ENCODE peak calls at places on chromosomes 4 and X, in six cellular contexts. T is K562, I is transverse colon, C is body of pancreas, P is ovary, Q is endothelial cell of umbilical vein. F is an unnamed sample.

GRCh38 chr4:113784497-113785254 is 23.1 kb upstream of the CAMK2D start:
- DNase-seq in T (no peak), Q (peak; percentile 96), P (no peak), C (no peak), I (no peak), F (no peak)

GRCh38 chr4:130359537-130359936 is 1263.6 kb downstream of the C4orf33 start:
- DNase-seq in Q (peak; percentile 48), C (no peak), P (no peak), T (no peak), I (no peak), F (no peak)

GRCh38 chr4:25925486-25926201 is 11.6 kb downstream of the SMIM20 start:
- DNase-seq in I (peak; percentile 33), T (peak; percentile 25), C (peak; percentile 65), P (no peak), Q (peak; percentile 29), F (no peak)

GRCh38 chr4:84691170-84691691 is 108.3 kb downstream of the CDS1 start:
- DNase-seq in I (no peak), T (peak; percentile 14), Q (peak; percentile 76), C (no peak), P (no peak), F (no peak)

GRCh38 chr4:158850800-158851644 is 82.2 kb downstream of the FNIP2 start:
- DNase-seq in P (no peak), Q (peak; percentile 66), T (peak; percentile 28), C (no peak), I (no peak), F (no peak)

GRCh38 chrX:18983711-18984380 is at the start of gene PHKA2:
- DNase-seq in T (peak; percentile 69), I (peak; percentile 64), Q (no peak), P (peak; percentile 33), C (peak; percentile 64), F (peak; percentile 70)

GRCh38 chr4:17494258-17494657 is 17.6 kb downstream of the QDPR start:
- DNase-seq in I (no peak), P (no peak), T (peak; percentile 55), C (no peak), Q (peak; percentile 46), F (no peak)

GRCh38 chr4:144650311-144650820 is 4.4 kb downstream of the HHIP start:
- DNase-seq in I (no peak), Q (peak; percentile 45), P (no peak), T (no peak), C (no peak), F (no peak)

GRCh38 chr4:117987464-117987863 is 46.8 kb upstream of the NDST3 start:
- DNase-seq in I (no peak), T (no peak), C (no peak), Q (no peak), P (no peak), F (no peak)

GRCh38 chr4:141132689-141133145 is 552 bp downstream of the RNF150 start:
- DNase-seq in T (no peak), I (peak; percentile 7), P (peak; percentile 58), Q (no peak), C (peak; percentile 40), F (peak; percentile 81)

GRCh38 chrX:129640737-129641136 is 14.0 kb downstream of the APLN start:
- DNase-seq in T (no peak), I (no peak), C (no peak), Q (no peak), P (no peak), F (no peak)

GRCh38 chr4:164935363-164935762 is 42.1 kb downstream of the TRIM61 start:
- DNase-seq in C (no peak), P (no peak), T (no peak), Q (no peak), I (no peak), F (no peak)

GRCh38 chr4:23877758-23878229 is 12.1 kb downstream of the PPARGC1A start:
- DNase-seq in Q (no peak), I (peak; percentile 62), C (no peak), T (no peak), P (peak; percentile 17), F (no peak)

GRCh38 chrX:70001269-70001668 is 48.5 kb downstream of the AWAT2 start:
- DNase-seq in Q (no peak), I (no peak), T (no peak), P (no peak), C (no peak), F (no peak)

GRCh38 chr4:178448372-178449040 is 1006.3 kb upstream of the AGA start:
- DNase-seq in C (no peak), I (no peak), T (no peak), P (no peak), Q (no peak), F (no peak)

GRCh38 chr4:54215379-54216072 is 13.6 kb upstream of the PDGFRA start:
- DNase-seq in T (no peak), I (no peak), C (no peak), Q (no peak), P (no peak), F (no peak)

GRCh38 chr4:122534776-122535175 is 78.3 kb upstream of the IL2 start:
- DNase-seq in T (no peak), C (no peak), Q (no peak), P (no peak), I (no peak), F (no peak)

GRCh38 chrX:24870143-24870542 is 145.6 kb downstream of the ARX start:
- DNase-seq in Q (no peak), C (no peak), I (no peak), T (no peak), P (no peak), F (no peak)

GRCh38 chr4:119728185-119728584 is 99.6 kb upstream of the PDE5A start:
- DNase-seq in Q (no peak), P (no peak), C (no peak), I (no peak), T (no peak), F (no peak)

GRCh38 chr4:103948244-103949018 is 228.6 kb upstream of the TACR3 start:
- DNase-seq in T (no peak), Q (no peak), I (no peak), P (no peak), C (no peak), F (no peak)

GRCh38 chrX:18353931-18354368 is 538 bp downstream of the SCML2 start:
- DNase-seq in T (peak; percentile 46), Q (no peak), P (peak; percentile 32), I (peak; percentile 8), C (peak; percentile 15), F (no peak)

GRCh38 chrX:111182938-111183337 is 86.9 kb downstream of the PAK3 start:
- DNase-seq in I (no peak), P (no peak), Q (no peak), T (no peak), C (no peak), F (no peak)

GRCh38 chrX:68801737-68802290 is 27.0 kb upstream of the EFNB1 start:
- DNase-seq in I (no peak), C (no peak), T (no peak), P (no peak), Q (no peak), F (no peak)

GRCh38 chrX:134932528-134933217 is 58.1 kb upstream of the SMIM10 start:
- DNase-seq in T (no peak), I (no peak), C (no peak), P (no peak), Q (no peak), F (no peak)

GRCh38 chr4:155208258-155209054 is at the start of gene NPY2R:
- DNase-seq in Q (peak; percentile 4), P (no peak), C (peak; percentile 15), T (no peak), I (peak; percentile 7), F (peak; percentile 56)

GRCh38 chr4:86594559-86595425 is 677 bp downstream of the PTPN13 start:
- DNase-seq in Q (peak; percentile 56), T (peak; percentile 5), P (peak; percentile 47), C (peak; percentile 58), I (peak; percentile 23), F (peak; percentile 69)

GRCh38 chr4:86595426-86595805 is 1.3 kb downstream of the PTPN13 start:
- DNase-seq in P (peak; percentile 24), C (no peak), T (no peak), I (no peak), Q (peak; percentile 52), F (no peak)

GRCh38 chr4:86592553-86593249 is 1.4 kb upstream of the PTPN13 start:
- DNase-seq in P (no peak), C (no peak), T (no peak), I (no peak), Q (no peak), F (no peak)

GRCh38 chr4:86596802-86597201 is 2.7 kb downstream of the PTPN13 start:
- DNase-seq in I (no peak), P (no peak), T (no peak), C (no peak), Q (no peak), F (no peak)

DNA sequence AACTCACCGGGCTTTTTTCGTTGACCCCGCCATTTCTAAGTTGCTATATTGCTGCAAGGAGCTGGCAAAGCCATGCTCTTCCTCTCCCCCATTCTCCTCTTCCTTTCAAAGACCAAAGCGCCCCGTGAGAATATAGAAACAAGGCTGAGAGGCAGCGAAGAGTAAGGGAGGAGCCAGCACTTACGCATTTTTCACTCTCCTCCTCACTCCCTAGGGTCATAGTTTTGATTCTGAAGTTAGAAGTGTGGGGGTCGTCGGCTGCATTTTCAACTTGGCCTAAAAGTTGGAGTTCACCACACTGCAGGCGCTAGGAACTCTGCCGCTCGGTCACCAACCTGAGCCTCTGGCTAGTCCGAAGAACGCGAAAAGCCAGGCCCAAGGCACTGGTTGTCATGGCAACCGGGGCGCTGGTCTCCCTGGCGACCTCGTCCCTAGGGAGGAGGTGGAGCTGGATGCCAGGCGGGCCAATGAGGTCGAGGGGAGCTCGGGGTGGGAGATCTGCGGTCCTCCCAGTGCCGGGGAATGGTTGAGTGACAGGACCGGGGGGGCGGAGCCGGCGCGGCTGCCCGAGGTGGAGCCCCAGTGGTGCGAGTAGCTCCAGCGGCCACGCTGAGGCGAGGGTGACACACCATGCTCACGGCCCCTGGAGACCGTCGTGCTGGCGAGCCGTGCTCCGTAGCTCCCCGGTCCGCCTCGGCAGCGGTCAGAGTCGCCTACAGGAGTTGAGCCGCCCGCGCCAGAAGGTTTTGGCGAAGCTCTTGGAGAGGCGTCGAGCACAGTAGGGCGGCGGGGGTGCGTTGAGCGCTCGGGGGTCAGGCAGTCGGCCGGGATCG is at the start of gene PTPN13:
- DNase-seq in P (peak; percentile 100), I (peak; percentile 95), C (peak; percentile 100), T (peak; percentile 76), Q (peak; percentile 98), F (peak; percentile 99)
- TF ChIP-seq POLR2A in P (peak; percentile 82), I (peak; percentile 65), C (peak; percentile 97), T (no peak), Q (peak; percentile 43), F (peak; percentile 61)

GRCh38 chr4:184645904-184646610 is 3.2 kb downstream of the CASP3 start:
- DNase-seq in I (peak; percentile 21), Q (peak; percentile 41), P (no peak), T (no peak), C (no peak), F (no peak)
- H3K27ac ChIP-seq in I (peak overlapping the region; percentile 99), Q (peak overlapping the region; percentile 93), P (no peak overlapping the region), T (no peak overlapping the region), C (no peak overlapping the region), F (peak overlapping the region; percentile 94)

DNA sequence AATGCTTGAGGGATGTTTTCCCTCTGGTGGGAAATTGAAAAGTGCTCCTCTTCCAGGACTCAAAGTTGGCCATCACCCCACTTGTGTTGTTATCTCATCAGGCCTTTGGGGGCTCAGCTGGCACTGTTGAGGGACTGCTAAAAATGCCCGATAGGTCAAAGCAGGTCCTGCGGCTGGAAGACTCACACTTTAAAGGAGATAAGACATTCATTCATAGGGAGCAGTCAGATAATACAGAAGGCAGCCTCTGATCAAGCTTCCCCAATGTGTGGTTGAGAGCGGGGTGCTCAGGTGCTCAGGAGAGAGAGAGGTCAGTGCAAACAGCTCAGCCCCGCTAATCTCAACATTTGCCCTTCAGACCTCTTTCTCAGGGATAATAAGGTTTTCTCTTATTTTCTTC is 70.3 kb downstream of the TMEM154 start:
- DNase-seq in I (no peak), Q (no peak), P (no peak), T (no peak), C (no peak), F (no peak)
- TF ChIP-seq POLR2A in I (no peak), Q (no peak), P (no peak), T (no peak), C (no peak), F (no peak)

GRCh38 chrX:87968118-87968517 is 450.5 kb downstream of the KLHL4 start:
- DNase-seq in I (no peak), P (no peak), C (no peak), Q (no peak), T (no peak), F (no peak)
- H3K27ac ChIP-seq in I (no peak overlapping the region), P (no peak overlapping the region), C (no peak overlapping the region), Q (no peak overlapping the region), T (no peak overlapping the region), F (no peak overlapping the region)